ENCODE peak calls at places on chromosomes 2 and 18, in six cellular contexts. X is K562, U is H1, N is HepG2, Z is SK-N-SH, Y is GM12878. D is an unnamed sample.

GRCh38 chr18:79533146-79533545 is 137.4 kb downstream of the NFATC1 start:
- DNase-seq in X (no peak), U (no peak), N (no peak), Z (no peak), Y (no peak), D (no peak)

GRCh38 chr2:48755473-48755872 is at the start of gene LHCGR:
- DNase-seq in X (no peak), U (no peak), N (no peak), Z (peak), Y (no peak), D (no peak)

GRCh38 chr18:41484069-41484468 is 471.0 kb upstream of the PIK3C3 start:
- DNase-seq in X (no peak), U (no peak), N (no peak), Z (no peak), Y (no peak), D (no peak)

GRCh38 chr2:98027955-98028593 is 32.3 kb upstream of the TMEM131 start:
- DNase-seq in X (no peak), U (no peak), N (no peak), Z (no peak), Y (no peak), D (no peak)

GRCh38 chr2:140643761-140644187 is 1487.0 kb downstream of the LRP1B start:
- DNase-seq in X (no peak), U (no peak), N (no peak), Z (no peak), Y (no peak), D (no peak)

GRCh38 chr18:48222118-48222517 is 187.1 kb downstream of the ZBTB7C start:
- DNase-seq in X (no peak), U (no peak), N (peak), Z (peak), Y (peak), D (no peak)

GRCh38 chr2:48589170-48589767 is 28.4 kb upstream of the GTF2A1L start:
- DNase-seq in X (peak), U (no peak), N (peak), Z (peak), Y (no peak), D (no peak)

GRCh38 chr2:199405241-199405640 is 52.5 kb downstream of the SATB2 start:
- DNase-seq in X (peak), U (no peak), N (peak), Z (no peak), Y (no peak), D (no peak)

GRCh38 chr2:41930807-41931566 is 116.8 kb upstream of the PKDCC start:
- DNase-seq in X (no peak), U (no peak), N (no peak), Z (no peak), Y (peak), D (no peak)

GRCh38 chr18:59156316-59156715 is 16.6 kb downstream of the SEC11C start:
- DNase-seq in X (no peak), U (no peak), N (no peak), Z (no peak), Y (no peak), D (no peak)

GRCh38 chr2:206250041-206250897 is 24.2 kb upstream of the ZDBF2 start:
- DNase-seq in X (no peak), U (no peak), N (no peak), Z (no peak), Y (no peak), D (no peak)

GRCh38 chr2:17245921-17246320 is 272.3 kb downstream of the RAD51AP2 start:
- DNase-seq in X (no peak), U (no peak), N (no peak), Z (no peak), Y (no peak), D (no peak)

GRCh38 chr2:117815946-117816345 is 1.5 kb downstream of the DDX18 start:
- DNase-seq in X (no peak), U (no peak), N (no peak), Z (no peak), Y (no peak), D (no peak)

DNA sequence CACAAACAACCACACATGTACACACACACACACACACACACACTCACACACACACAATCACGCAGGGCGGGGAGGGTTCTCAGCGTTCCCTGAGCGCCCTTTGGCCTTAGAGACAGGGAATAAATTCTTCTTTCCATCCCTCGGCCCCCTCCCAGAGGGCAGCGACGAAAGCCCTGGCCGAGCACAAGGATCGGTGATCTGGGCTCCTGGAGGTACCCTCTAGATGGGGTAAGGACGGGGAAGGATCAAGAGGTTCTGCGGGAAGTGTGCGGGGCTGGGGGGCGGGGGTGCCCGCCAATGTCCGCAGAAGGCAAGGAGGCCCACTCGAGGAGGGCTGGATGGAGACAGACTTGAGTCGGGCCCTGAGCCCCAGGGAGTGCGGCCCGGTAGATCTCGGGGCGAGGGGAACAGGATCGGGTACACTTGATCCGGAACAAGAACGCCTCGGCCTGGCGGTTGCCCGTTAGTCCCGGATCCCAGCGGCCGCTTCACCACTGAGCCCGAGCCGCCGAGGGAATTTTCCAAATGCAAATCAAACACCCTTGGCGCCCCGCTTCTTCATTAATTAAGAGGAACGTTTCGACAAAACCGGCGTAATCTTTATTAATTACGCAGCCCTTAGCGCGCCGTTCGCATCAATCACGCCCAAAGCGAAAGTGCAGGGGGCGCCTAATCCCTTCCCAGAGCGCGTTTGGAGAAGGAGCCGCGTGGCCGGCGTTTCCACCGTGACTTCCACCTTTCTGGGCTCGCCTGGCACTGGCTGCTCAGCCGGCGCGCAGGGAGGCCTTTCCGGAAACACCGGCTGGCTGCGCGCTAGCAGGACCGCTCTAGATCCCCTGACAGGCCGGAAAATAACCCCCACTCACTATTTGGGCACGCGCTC is 7.0 kb upstream of the PAX3 start:
- DNase-seq in X (no peak), U (no peak), N (no peak), Z (peak), Y (no peak), D (no peak)
- TF ChIP-seq POLR2AphosphoS5 in X (no peak), U (no peak), N (no peak), Z (no peak), Y (no peak), D (no peak)

GRCh38 chr2:200591308-200591707 is 5.5 kb downstream of the AOX1 start:
- DNase-seq in X (no peak), U (no peak), N (no peak), Z (no peak), Y (no peak), D (no peak)

GRCh38 chr2:200596774-200597173 is 11.0 kb downstream of the AOX1 start:
- DNase-seq in X (no peak), U (no peak), N (peak), Z (no peak), Y (no peak), D (no peak)

GRCh38 chr2:200590090-200590489 is 4.3 kb downstream of the AOX1 start:
- DNase-seq in X (no peak), U (no peak), N (no peak), Z (no peak), Y (no peak), D (no peak)

GRCh38 chr2:200592414-200593075 is 6.7 kb downstream of the AOX1 start:
- DNase-seq in X (no peak), U (no peak), N (peak), Z (no peak), Y (no peak), D (no peak)

DNA sequence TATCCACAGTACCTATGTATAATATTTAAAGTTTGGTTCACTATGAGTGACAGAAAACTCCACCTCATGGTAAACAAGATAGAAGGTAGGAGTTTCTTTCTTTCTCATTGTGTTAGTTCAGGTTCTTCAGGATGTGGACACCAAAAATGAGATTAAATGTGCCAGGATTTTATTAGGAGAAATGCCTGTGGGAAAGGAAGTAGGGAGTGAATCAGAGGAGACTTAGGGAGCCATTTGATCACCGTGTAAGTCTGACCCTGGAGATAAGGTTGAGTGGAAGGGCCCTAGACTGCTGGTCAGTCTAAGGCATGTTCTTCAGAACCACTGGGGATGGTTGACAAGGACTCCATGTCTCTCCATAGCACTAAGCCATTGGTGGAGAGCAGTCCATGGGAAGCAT is 8.1 kb downstream of the AOX1 start:
- DNase-seq in X (no peak), U (no peak), N (no peak), Z (no peak), Y (no peak), D (no peak)
- TF ChIP-seq TAF1 in X (no peak), U (no peak), N (no peak), Z (no peak), Y (no peak), D (no peak)

GRCh38 chr18:70181015-70181414 is 24.5 kb downstream of the RTTN start:
- DNase-seq in X (no peak), U (no peak), N (peak), Z (no peak), Y (no peak), D (no peak)
- TF ChIP-seq POLR2AphosphoS5 in X (no peak), U (no peak), N (no peak), Z (no peak), Y (no peak), D (no peak)

DNA sequence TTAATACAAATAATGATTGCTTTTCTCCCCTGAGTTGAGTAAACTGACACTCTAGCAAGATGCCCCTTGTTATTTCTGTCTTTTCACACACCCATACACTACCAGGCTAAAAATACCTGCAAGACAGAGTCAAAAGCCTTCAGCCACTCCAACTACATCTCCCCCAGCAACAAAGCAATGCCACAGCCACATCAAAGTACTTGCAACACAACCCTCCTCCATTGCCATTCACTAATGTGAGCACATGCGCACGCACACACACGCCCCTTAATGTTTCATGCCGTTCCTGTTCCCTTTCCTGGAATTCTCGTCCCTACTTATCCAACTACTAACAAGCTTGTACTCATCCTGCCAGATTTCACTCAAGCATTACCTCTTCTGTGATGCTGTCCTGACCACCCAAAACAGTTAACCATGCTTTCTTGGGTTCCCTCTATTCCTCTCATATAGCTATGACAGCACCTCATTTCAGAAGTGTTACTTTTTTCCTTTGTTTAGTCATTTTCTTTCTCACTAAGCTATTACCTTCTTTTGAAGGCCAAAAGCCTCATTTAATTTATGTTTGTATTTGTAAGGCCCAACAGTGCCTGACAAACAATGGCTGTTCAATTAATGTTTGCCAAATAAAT is 29.6 kb downstream of the SLC25A12 start:
- DNase-seq in X (no peak), U (no peak), N (no peak), Z (no peak), Y (no peak), D (no peak)
- TF ChIP-seq TAF1 in X (no peak), U (no peak), N (no peak), Z (no peak), Y (no peak), D (no peak)

DNA sequence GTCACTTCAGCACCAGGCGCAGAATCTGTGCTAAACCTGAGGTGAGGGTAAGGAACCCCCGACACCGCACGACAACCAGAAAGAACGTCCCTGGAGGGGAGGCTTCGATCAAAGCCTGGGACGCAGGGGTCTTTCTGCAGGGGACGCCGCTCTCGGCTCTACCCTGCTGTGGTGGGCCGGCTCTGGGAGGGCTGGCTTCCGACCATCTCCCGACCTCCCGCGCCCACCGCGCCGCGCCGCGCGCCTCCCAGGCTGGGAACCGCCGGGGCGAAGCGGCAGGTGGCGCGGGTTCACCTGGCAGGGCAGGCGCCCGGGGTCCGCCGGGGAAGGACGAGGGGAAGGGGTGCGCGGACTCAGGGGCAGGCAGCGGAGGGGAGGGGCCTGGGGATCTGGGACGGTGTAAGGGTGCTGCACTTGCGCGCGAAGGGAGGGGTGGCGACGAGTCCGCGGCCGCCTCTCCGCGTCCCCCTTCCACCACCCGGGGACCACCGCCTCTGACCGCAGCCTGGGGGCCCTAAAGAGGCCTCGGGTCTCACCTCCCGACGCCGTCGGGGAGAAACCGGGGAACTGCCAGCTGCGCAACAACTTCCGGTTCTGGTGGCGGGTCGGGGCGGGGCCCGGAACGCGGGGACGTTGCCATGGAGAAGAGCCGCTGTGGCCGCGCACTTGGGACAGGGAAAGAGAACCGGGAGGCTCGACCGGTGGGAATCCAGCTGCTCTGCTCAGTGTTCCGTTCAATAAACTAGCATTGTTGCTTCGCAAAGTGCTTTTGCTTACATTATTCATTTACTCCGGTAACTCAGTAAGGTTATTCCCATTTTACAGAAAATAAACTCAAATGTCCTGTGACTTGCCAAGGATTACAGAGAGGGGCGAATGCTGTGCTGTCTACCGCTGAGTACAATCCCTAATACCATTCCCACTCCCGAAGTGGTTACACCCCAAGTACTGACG is at the start of gene ZNF396:
- DNase-seq in X (peak), U (peak), N (peak), Z (peak), Y (no peak), D (peak)
- TF ChIP-seq POLR2AphosphoS5 in X (no peak), U (no peak), N (no peak), Z (no peak), Y (no peak), D (no peak)

D was measured in GM12891.